ENCODE peak calls at places on chromosomes 1 and 21, in nine cellular contexts. G, W, X, D, Z, F, A, H and C are unnamed samples.

GRCh38 chr1:208149776-208150514 is 94.2 kb downstream of the PLXNA2 start:
- DNase-seq in G (no peak), W (no peak), X (peak), D (no peak), Z (no peak), F (no peak), A (peak), H (no peak), C (no peak)

GRCh38 chr1:58814251-58815068 is 30.6 kb upstream of the JUN start:
- DNase-seq in G (no peak), W (peak), X (peak), D (no peak), Z (peak), F (peak), A (no peak), H (no peak), C (no peak)

GRCh38 chr1:231319080-231319479 is 18.6 kb downstream of the EXOC8 start:
- DNase-seq in G (no peak), W (no peak), X (no peak), D (no peak), Z (no peak), F (no peak), A (no peak), H (no peak), C (no peak)

GRCh38 chr1:30757196-30757949 is at the start of gene LAPTM5:
- DNase-seq in G (no peak), W (peak), X (no peak), D (peak), Z (peak), F (no peak), A (peak), H (no peak), C (peak)

GRCh38 chr1:3673381-3674099 is 21.2 kb downstream of the TP73 start:
- DNase-seq in G (no peak), W (no peak), X (no peak), D (no peak), Z (no peak), F (no peak), A (no peak), H (no peak), C (no peak)

GRCh38 chr1:109782514-109782913 is 18.8 kb upstream of the EPS8L3 start:
- DNase-seq in G (no peak), W (peak), X (peak), D (no peak), Z (peak), F (no peak), A (no peak), H (no peak), C (no peak)

GRCh38 chr1:209064850-209065249 is 518.7 kb upstream of the CAMK1G start:
- DNase-seq in G (no peak), W (no peak), X (peak), D (no peak), Z (no peak), F (no peak), A (no peak), H (no peak), C (no peak)

GRCh38 chr1:175138579-175138978 is 54.0 kb downstream of the KIAA0040 start:
- DNase-seq in G (no peak), W (no peak), X (no peak), D (no peak), Z (no peak), F (no peak), A (no peak), H (no peak), C (no peak)

GRCh38 chr1:101175886-101176285 is 60.9 kb upstream of the S1PR1 start:
- DNase-seq in G (no peak), W (no peak), X (no peak), D (no peak), Z (peak), F (no peak), A (peak), H (no peak), C (no peak)

GRCh38 chr1:68301538-68301937 is 69.2 kb upstream of the WLS start:
- DNase-seq in G (no peak), W (peak), X (no peak), D (peak), Z (peak), F (no peak), A (peak), H (no peak), C (no peak)

GRCh38 chr21:42614811-42615342 is 38.5 kb upstream of the PDE9A start:
- DNase-seq in G (peak), W (no peak), X (peak), D (peak), Z (no peak), F (no peak), A (no peak), H (no peak), C (peak)

GRCh38 chr1:112849425-112849966 is 106.5 kb downstream of the SLC16A1 start:
- DNase-seq in G (peak), W (peak), X (peak), D (peak), Z (peak), F (peak), A (peak), H (no peak), C (no peak)

GRCh38 chr1:244205171-244205570 is 154.1 kb downstream of the ZBTB18 start:
- DNase-seq in G (no peak), W (no peak), X (no peak), D (peak), Z (peak), F (no peak), A (no peak), H (no peak), C (no peak)

GRCh38 chr1:63797056-63797726 is 23.4 kb downstream of the ROR1 start:
- DNase-seq in G (no peak), W (no peak), X (no peak), D (peak), Z (peak), F (no peak), A (no peak), H (no peak), C (no peak)

GRCh38 chr1:109896681-109897080 is 14.0 kb upstream of the CSF1 start:
- DNase-seq in G (no peak), W (no peak), X (no peak), D (no peak), Z (no peak), F (no peak), A (no peak), H (no peak), C (no peak)

DNA sequence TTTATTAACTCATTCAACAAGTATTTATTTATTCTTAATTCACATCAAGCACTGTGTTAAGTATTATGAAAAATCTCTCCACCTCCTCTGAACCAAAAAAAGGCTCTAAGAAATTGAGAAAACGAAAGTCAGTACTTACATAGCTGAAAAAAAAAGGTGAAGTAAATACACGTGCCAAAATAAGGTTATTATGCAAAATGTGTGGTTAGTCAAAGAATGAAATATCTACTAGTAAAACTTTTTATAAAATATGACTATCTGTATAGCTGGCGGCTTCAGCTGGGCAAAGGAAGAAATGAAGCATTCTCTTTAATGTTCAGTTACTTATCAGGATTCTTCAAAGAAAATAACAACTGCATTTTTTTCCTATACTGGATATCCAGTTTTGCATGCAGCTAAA is 35.5 kb upstream of the ASPM start:
- DNase-seq in G (no peak), W (no peak), X (no peak), D (no peak), Z (no peak), F (no peak), A (no peak), H (no peak), C (no peak)
- H3K4me3 ChIP-seq in G (no peak), W (no peak), X (no peak), D (no peak), Z (no peak), F (no peak), A (no peak), H (no peak), C (no peak)

DNA sequence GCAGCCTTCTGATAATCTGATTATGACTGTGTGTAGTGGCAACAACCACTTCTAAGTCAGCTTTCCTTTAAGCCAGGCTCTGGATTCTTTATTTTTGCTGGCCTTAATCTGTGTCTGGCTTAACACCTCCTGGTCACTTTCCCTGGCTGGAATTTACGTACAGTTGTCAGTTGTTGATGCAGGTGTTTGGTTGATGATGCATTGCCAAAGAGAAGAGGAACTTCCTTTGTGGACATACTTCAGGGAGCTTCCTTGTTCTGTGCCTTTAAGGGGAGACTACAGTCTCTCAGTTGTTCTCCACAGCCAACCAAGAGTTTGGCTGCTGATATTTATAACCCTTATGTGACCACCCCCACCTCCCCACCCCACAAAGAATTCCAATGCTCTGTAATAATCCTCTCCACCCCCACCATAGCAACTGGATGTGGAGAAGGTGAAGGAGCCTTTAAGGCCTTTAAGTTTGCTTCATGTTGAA is 96.0 kb upstream of the BMP8A start:
- DNase-seq in G (no peak), W (peak), X (peak), D (peak), Z (peak), F (no peak), A (peak), H (no peak), C (no peak)
- H3K4me3 ChIP-seq in G (no peak), W (peak), X (peak), D (no peak), Z (no peak), F (no peak), A (no peak), H (no peak), C (no peak)

GRCh38 chr1:202654079-202654478 is 56.2 kb downstream of the SYT2 start:
- DNase-seq in G (no peak), W (no peak), X (no peak), D (no peak), Z (no peak), F (no peak), A (no peak), H (no peak), C (no peak)
- H3K4me3 ChIP-seq in G (no peak), W (no peak), X (no peak), D (no peak), Z (no peak), F (no peak), A (no peak), H (no peak), C (no peak)

DNA sequence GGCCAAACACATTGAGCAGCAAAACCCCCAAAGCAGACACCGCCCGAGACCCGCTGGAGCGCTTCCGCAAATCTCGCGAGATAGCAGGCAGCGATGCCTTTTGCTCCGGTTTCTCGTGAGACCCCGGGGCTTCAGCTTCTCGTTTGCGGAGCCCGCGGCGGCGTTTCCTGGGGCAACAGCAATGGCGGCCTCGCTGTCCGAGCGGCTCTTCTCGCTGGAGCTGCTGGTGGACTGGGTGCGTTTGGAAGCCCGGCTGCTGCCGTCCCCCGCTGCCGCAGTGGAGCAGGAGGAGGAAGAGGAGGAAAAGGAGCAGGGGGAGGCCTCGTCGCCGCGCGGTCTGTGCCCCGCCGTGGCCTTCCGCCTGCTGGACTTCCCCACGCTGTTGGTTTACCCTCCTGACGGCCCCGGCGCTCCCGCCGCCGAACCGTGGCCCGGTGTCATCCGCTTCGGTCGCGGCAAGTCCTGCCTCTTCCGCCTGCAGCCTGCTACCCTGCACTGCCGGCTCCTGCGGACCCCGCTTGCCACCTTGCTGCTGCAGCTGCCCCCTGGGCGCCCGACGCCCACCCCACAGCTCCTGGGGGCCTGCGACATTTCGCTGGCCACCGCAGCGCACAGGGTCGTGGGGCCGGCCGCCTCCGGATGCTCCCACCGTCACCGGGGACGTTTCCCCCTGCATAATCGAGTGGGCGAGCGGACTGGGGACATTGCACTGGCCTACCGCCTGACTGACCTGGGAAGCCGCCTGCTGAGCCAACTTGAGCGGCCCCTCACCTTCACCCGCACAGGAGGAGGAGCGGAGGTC is at the start of gene MAP10:
- DNase-seq in G (peak), W (peak), X (peak), D (peak), Z (peak), F (peak), A (peak), H (no peak), C (no peak)
- H3K4me3 ChIP-seq in G (peak), W (peak), X (peak), D (peak), Z (peak), F (no peak), A (peak), H (no peak), C (no peak)

DNA sequence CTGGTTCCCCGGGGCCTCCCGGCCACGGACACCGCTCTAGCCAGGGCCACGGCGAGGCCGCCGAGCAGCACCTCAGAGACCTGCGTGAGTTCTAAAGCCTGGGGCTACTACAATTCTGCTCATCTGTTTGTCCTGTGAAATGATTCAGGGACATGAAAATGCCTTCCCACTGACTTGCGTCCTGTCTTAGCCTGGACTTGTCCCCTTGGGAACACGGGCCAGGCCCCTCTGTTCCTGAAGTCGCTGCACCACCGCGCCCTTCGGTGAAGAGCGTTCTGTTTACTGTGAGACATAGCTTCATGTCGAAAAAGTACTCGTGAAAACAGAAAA is 11.9 kb downstream of the YBEY start:
- DNase-seq in G (no peak), W (no peak), X (no peak), D (no peak), Z (no peak), F (no peak), A (no peak), H (no peak), C (no peak)
- H3K4me3 ChIP-seq in G (peak), W (no peak), X (no peak), D (peak), Z (no peak), F (no peak), A (peak), H (peak), C (no peak)

GRCh38 chr1:192100686-192101468 is 57.4 kb upstream of the RGS18 start:
- DNase-seq in G (no peak), W (no peak), X (no peak), D (peak), Z (no peak), F (no peak), A (no peak), H (no peak), C (no peak)

GRCh38 chr1:192099328-192099727 is 58.9 kb upstream of the RGS18 start:
- DNase-seq in G (no peak), W (no peak), X (no peak), D (no peak), Z (no peak), F (no peak), A (no peak), H (no peak), C (no peak)

DNA sequence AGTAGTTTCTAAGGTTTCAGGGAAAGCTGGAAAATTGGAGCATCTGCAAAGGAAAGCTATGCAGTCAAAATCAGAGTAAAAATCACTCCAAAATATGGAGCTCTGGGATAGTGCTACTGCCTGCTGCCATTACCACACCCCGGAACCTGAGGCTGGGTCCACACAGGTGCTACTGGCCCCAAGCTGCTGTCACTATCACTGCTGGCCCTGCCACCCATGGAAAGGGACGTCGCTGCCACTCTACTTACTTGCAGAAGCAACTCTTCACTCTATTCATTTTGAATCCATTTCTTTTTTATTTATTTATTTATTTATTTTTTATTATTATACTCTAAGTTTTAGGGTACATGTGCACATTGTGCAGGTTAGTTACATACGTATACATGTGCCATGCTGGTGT is 60.3 kb upstream of the RGS18 start:
- DNase-seq in G (no peak), W (no peak), X (no peak), D (no peak), Z (no peak), F (no peak), A (no peak), H (no peak), C (no peak)
- H3K4me3 ChIP-seq in G (no peak), W (no peak), X (no peak), D (no peak), Z (no peak), F (no peak), A (no peak), H (no peak), C (no peak)